ENCODE peak calls at places on chromosomes 5 and 9, in seven cellular contexts. P is heart left ventricle; S is body of pancreas; C is neural progenitor cell; W is CD8-positive, alpha-beta T cell; D is heart right ventricle; I is left lung. B is an unnamed sample. For H3K27me3, the result is how much of the 10 kb centered on the place peaks cover.

GRCh38 chr9:124621371-124622328 is 114.5 kb upstream of the NR5A1 start:
- DNase-seq in W (peak), D (no peak), P (no peak), C (no peak), S (no peak), I (no peak), B (peak)

GRCh38 chr5:95022967-95023695 is 261.8 kb downstream of the MCTP1 start:
- DNase-seq in P (no peak), I (no peak), W (no peak), S (peak), D (no peak), C (no peak), B (peak)

GRCh38 chr5:142023836-142024235 is 11.0 kb upstream of the GNPDA1 start:
- DNase-seq in D (no peak), I (no peak), C (no peak), W (no peak), S (no peak), P (no peak), B (no peak)

GRCh38 chr9:135992486-135993408 is 31.6 kb upstream of the UBAC1 start:
- DNase-seq in S (peak), W (peak), D (peak), C (peak), P (peak), I (peak), B (peak)

GRCh38 chr9:87604886-87605588 is 107.4 kb downstream of the DAPK1 start:
- DNase-seq in I (no peak), D (no peak), W (no peak), P (no peak), C (no peak), S (no peak), B (no peak)

GRCh38 chr5:60479542-60479941 is 220.4 kb downstream of the DEPDC1B start:
- DNase-seq in I (no peak), S (no peak), D (no peak), C (no peak), W (no peak), P (no peak), B (no peak)

GRCh38 chr5:134824681-134825080 is 21.1 kb upstream of the C5orf24 start:
- DNase-seq in C (no peak), P (no peak), W (no peak), S (no peak), D (no peak), I (no peak), B (no peak)

GRCh38 chr5:89313804-89314588 is 431.0 kb upstream of the MEF2C start:
- DNase-seq in S (no peak), P (no peak), W (peak), I (no peak), C (no peak), D (no peak), B (peak)

GRCh38 chr9:279674-280073 is 65.0 kb downstream of the DOCK8 start:
- DNase-seq in I (no peak), D (no peak), S (no peak), P (no peak), C (no peak), W (no peak), B (no peak)

GRCh38 chr5:187617-188451 is 3.5 kb upstream of the LRRC14B start:
- DNase-seq in D (no peak), C (no peak), P (peak), S (no peak), I (peak), W (no peak), B (no peak)

GRCh38 chr9:73548201-73548600 is 396.5 kb downstream of the ANXA1 start:
- DNase-seq in P (no peak), S (no peak), D (no peak), I (no peak), W (no peak), C (peak), B (no peak)

GRCh38 chr5:174110290-174110689 is 64.8 kb downstream of the NSG2 start:
- DNase-seq in S (no peak), P (no peak), D (no peak), C (no peak), W (no peak), I (no peak), B (no peak)

GRCh38 chr9:127950513-127951210 is 13.0 kb upstream of the DPM2 start:
- DNase-seq in S (peak), D (peak), P (peak), C (peak), I (peak), W (no peak), B (no peak)

GRCh38 chr5:93890657-93891056 is 149.3 kb upstream of the POU5F2 start:
- DNase-seq in S (no peak), C (peak), W (no peak), P (no peak), D (no peak), I (no peak), B (no peak)

GRCh38 chr5:97553829-97554452 is 370.9 kb upstream of the RIOK2 start:
- DNase-seq in D (no peak), W (no peak), C (no peak), P (no peak), I (no peak), S (no peak), B (no peak)

GRCh38 chr5:27511061-27511460 is 472.7 kb upstream of the CDH9 start:
- DNase-seq in D (no peak), C (no peak), S (no peak), I (no peak), W (no peak), P (no peak), B (no peak)

GRCh38 chr5:170221319-170221718 is 11.5 kb upstream of the C5orf58 start:
- DNase-seq in P (no peak), I (no peak), D (no peak), C (peak), S (no peak), W (no peak), B (no peak)

GRCh38 chr5:38780950-38781349 is 64.9 kb upstream of the OSMR start:
- DNase-seq in S (peak), C (no peak), D (peak), I (no peak), P (peak), W (no peak), B (peak)

GRCh38 chr5:89546658-89547057 is 663.7 kb upstream of the MEF2C start:
- DNase-seq in C (no peak), I (no peak), D (no peak), P (no peak), S (no peak), W (no peak), B (no peak)

GRCh38 chr9:129200255-129200654 is 22.2 kb upstream of the IER5L start:
- DNase-seq in I (no peak), C (no peak), P (no peak), W (no peak), D (no peak), S (no peak), B (no peak)

GRCh38 chr9:72428329-72428728 is 63.3 kb upstream of the ZFAND5 start:
- DNase-seq in S (no peak), P (no peak), D (no peak), W (no peak), C (no peak), I (no peak), B (peak)

GRCh38 chr5:130994496-130995253 is 170.4 kb downstream of the HINT1 start:
- DNase-seq in D (no peak), W (no peak), P (no peak), C (no peak), S (no peak), I (peak), B (no peak)

GRCh38 chr9:131723632-131724031 is 16.2 kb downstream of the RAPGEF1 start:
- DNase-seq in W (no peak), D (no peak), C (no peak), P (no peak), S (no peak), I (no peak), B (no peak)

GRCh38 chr9:131727795-131728545 is 11.9 kb downstream of the RAPGEF1 start:
- DNase-seq in W (no peak), P (no peak), S (no peak), I (no peak), D (no peak), C (no peak), B (no peak)

GRCh38 chr9:131727184-131727785 is 12.6 kb downstream of the RAPGEF1 start:
- DNase-seq in W (no peak), P (no peak), C (no peak), I (no peak), S (peak), D (no peak), B (peak)

GRCh38 chr9:131722260-131722659 is 17.6 kb downstream of the RAPGEF1 start:
- DNase-seq in S (no peak), P (peak), W (no peak), I (no peak), D (peak), C (no peak), B (no peak)

GRCh38 chr9:131724678-131725077 is 15.2 kb downstream of the RAPGEF1 start:
- DNase-seq in I (no peak), D (no peak), W (no peak), P (no peak), C (no peak), S (no peak), B (no peak)
- H3K4me3 ChIP-seq in I (no peak), D (no peak), W (no peak), P (no peak), C (no peak), S (no peak), B (no peak)

GRCh38 chr5:2783223-2783622 is 31.7 kb upstream of the IRX2 start:
- DNase-seq in S (no peak), I (no peak), D (no peak), P (no peak), C (no peak), W (no peak), B (no peak)
- TF ChIP-seq CTCF in S (no peak), I (no peak), D (no peak), P (no peak), C (no peak), W (no peak), B (no peak)

GRCh38 chr5:180079702-180080466 is 8.3 kb upstream of the RNF130 start:
- DNase-seq in S (no peak), D (no peak), W (no peak), C (no peak), P (no peak), I (no peak), B (no peak)
- H3K27me3 ChIP-seq in S (under half), D (under half), W (under half), C (under half), P (under half), I (under half), B (under half)

DNA sequence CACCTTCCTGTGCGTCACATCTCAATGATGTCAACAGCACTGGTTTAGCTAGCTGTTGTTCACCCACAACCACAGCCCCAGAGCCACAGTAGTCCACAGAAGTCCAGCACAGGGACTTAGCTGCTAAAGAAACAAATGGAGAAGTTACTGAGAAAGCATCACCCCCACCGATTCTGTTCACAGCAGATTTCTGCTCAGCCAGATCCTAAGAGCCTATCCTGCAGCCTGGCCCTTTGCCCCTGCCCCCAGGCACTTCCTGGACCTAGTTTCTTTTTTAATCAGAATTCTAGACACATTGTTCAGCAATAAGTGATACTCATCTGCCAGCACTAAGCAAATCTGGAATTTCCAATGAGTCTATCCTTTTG is 7.4 kb downstream of the B4GALT1 start:
- DNase-seq in W (no peak), S (peak), I (no peak), D (peak), C (no peak), P (peak), B (peak)
- H3K4me3 ChIP-seq in W (peak), S (no peak), I (peak), D (no peak), C (no peak), P (peak), B (no peak)

GRCh38 chr5:29005386-29005785 is 1967.0 kb upstream of the CDH9 start:
- DNase-seq in D (no peak), S (no peak), I (no peak), W (no peak), P (no peak), C (peak), B (peak)
- TF ChIP-seq CTCF in D (no peak), S (no peak), I (no peak), W (no peak), P (no peak), C (peak), B (no peak)

GRCh38 chr9:134494273-134494815 is 147.3 kb upstream of the COL5A1 start:
- DNase-seq in I (peak), P (no peak), S (no peak), W (no peak), C (no peak), D (no peak), B (no peak)
- H3K27me3 ChIP-seq in I (under half), P (under half), S (under half), W (under half), C (under half), D (under half), B (under half)

GRCh38 chr5:119333421-119333851 is 22.4 kb upstream of the TNFAIP8 start:
- DNase-seq in P (no peak), D (no peak), S (no peak), I (no peak), C (no peak), W (no peak), B (no peak)

GRCh38 chr5:119331566-119332095 is 24.2 kb upstream of the TNFAIP8 start:
- DNase-seq in P (no peak), C (no peak), S (no peak), W (no peak), D (no peak), I (no peak), B (no peak)

GRCh38 chr5:119335261-119335677 is 20.6 kb upstream of the TNFAIP8 start:
- DNase-seq in P (no peak), I (no peak), C (no peak), S (no peak), D (no peak), W (no peak), B (no peak)

GRCh38 chr5:119330367-119331183 is 25.2 kb upstream of the TNFAIP8 start:
- DNase-seq in W (no peak), S (no peak), I (no peak), C (no peak), P (no peak), D (no peak), B (no peak)

DNA sequence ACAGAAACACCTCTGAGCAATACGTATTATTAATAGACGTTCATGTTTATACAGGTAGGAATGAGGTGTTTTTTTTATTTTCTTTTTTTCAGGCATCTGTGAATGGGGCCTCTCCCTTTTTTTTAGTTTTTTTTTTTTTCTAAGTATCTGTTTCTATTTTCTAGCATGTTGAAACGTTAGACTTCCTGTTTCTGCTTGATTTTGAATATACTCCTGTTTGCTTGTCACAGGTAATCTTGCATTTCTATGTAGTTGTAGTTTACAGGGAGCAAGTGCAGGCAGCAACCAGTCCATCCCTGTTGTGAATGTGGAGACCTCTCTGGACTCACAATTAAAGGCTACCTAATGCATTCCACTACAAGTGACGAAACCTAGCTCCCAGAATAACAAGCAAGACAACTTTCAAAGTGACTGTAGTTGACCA is 22.8 kb upstream of the TNFAIP8 start:
- DNase-seq in P (no peak), D (no peak), W (no peak), S (no peak), I (no peak), C (no peak), B (no peak)
- H3K4me3 ChIP-seq in P (no peak), D (no peak), W (peak), S (no peak), I (no peak), C (no peak), B (no peak)

GRCh38 chr9:132802121-132802795 is 75.8 kb downstream of the AK8 start:
- DNase-seq in W (no peak), I (no peak), P (no peak), C (peak), S (no peak), D (no peak), B (no peak)

GRCh38 chr9:132797861-132798659 is 80.0 kb downstream of the AK8 start:
- DNase-seq in I (no peak), C (no peak), S (peak), W (no peak), P (no peak), D (no peak), B (no peak)

GRCh38 chr9:132800038-132800648 is 77.9 kb downstream of the AK8 start:
- DNase-seq in W (peak), C (peak), P (peak), I (peak), D (peak), S (peak), B (peak)

GRCh38 chr9:132801659-132802058 is 76.4 kb downstream of the AK8 start:
- DNase-seq in P (no peak), W (no peak), S (no peak), C (no peak), D (no peak), I (no peak), B (no peak)

GRCh38 chr9:132798817-132799790 is 79.0 kb downstream of the AK8 start:
- DNase-seq in W (no peak), P (no peak), I (no peak), C (no peak), S (no peak), D (no peak), B (no peak)
- TF ChIP-seq CTCF in W (no peak), P (no peak), I (no peak), C (peak), S (no peak), D (no peak), B (peak)